ENCODE peak calls at places on chromosome 11, in four cellular contexts. I is neuronal stem cell, N is H9, U is IMR-90. O is an unnamed sample.
A peak's percentile ranks its signal among the peaks of the same experiment; 100 is the strongest.

GRCh38 chr11:779955-780532 is 2.8 kb upstream of the GATD1 start:
- DNase-seq in I (no peak), N (no peak), U (no peak), O (no peak)

GRCh38 chr11:30760341-30760740 is 174.2 kb upstream of the MPPED2 start:
- DNase-seq in N (no peak), U (peak; percentile 5), I (no peak), O (no peak)

GRCh38 chr11:3190600-3190999 is 25.5 kb upstream of the OSBPL5 start:
- DNase-seq in I (no peak), U (no peak), N (no peak), O (no peak)

GRCh38 chr11:76313913-76314740 is 66.8 kb downstream of the THAP12 start:
- DNase-seq in N (peak; percentile 76), I (no peak), U (no peak), O (peak; percentile 64)

GRCh38 chr11:7251487-7251835 is 243 bp upstream of the SYT9 start:
- DNase-seq in N (no peak), I (peak; percentile 8), U (no peak), O (no peak)

GRCh38 chr11:10314199-10315072 is 9.6 kb downstream of the ADM start:
- DNase-seq in I (no peak), N (peak; percentile 34), U (peak; percentile 71), O (peak; percentile 78)

GRCh38 chr11:124839972-124840621 is 25.1 kb upstream of the ROBO3 start:
- DNase-seq in N (no peak), U (no peak), I (no peak), O (no peak)

GRCh38 chr11:1839924-1840779 is 1.4 kb downstream of the TNNI2 start:
- DNase-seq in U (no peak), I (no peak), N (no peak), O (no peak)

GRCh38 chr11:117712530-117712929 is 84.5 kb downstream of the DSCAML1 start:
- DNase-seq in N (no peak), I (no peak), U (no peak), O (no peak)

GRCh38 chr11:34978236-34979191 is 62.1 kb downstream of the PDHX start:
- DNase-seq in I (no peak), U (no peak), N (peak; percentile 36), O (peak; percentile 42)

GRCh38 chr11:6418958-6419611 is at the start of gene APBB1:
- DNase-seq in U (peak; percentile 48), N (peak; percentile 66), I (peak; percentile 75), O (peak; percentile 64)

GRCh38 chr11:44374001-44374400 is 64.1 kb upstream of the ALX4 start:
- DNase-seq in U (no peak), N (no peak), I (no peak), O (no peak)

GRCh38 chr11:134711008-134711407 is 299.0 kb upstream of the B3GAT1 start:
- DNase-seq in I (no peak), N (no peak), U (no peak), O (no peak)

GRCh38 chr11:43963221-43963620 is 20.8 kb downstream of the C11orf96 start:
- DNase-seq in N (no peak), U (no peak), I (no peak), O (no peak)

GRCh38 chr11:96530473-96530872 is 140.7 kb downstream of the JRKL start:
- DNase-seq in N (no peak), I (no peak), U (no peak), O (no peak)

GRCh38 chr11:40508307-40508706 is 951.1 kb downstream of the LRRC4C start:
- DNase-seq in U (no peak), N (no peak), I (no peak), O (no peak)

GRCh38 chr11:107916671-107917241 is 11.5 kb upstream of the RAB39A start:
- DNase-seq in I (no peak), U (no peak), N (peak; percentile 77), O (no peak)

GRCh38 chr11:22634897-22635629 is 9.4 kb upstream of the FANCF start:
- DNase-seq in U (peak; percentile 18), I (no peak), N (peak; percentile 72), O (peak; percentile 50)

GRCh38 chr11:61999141-61999975 is 31.9 kb upstream of the FTH1 start:
- DNase-seq in U (no peak), I (no peak), N (no peak), O (peak; percentile 27)

DNA sequence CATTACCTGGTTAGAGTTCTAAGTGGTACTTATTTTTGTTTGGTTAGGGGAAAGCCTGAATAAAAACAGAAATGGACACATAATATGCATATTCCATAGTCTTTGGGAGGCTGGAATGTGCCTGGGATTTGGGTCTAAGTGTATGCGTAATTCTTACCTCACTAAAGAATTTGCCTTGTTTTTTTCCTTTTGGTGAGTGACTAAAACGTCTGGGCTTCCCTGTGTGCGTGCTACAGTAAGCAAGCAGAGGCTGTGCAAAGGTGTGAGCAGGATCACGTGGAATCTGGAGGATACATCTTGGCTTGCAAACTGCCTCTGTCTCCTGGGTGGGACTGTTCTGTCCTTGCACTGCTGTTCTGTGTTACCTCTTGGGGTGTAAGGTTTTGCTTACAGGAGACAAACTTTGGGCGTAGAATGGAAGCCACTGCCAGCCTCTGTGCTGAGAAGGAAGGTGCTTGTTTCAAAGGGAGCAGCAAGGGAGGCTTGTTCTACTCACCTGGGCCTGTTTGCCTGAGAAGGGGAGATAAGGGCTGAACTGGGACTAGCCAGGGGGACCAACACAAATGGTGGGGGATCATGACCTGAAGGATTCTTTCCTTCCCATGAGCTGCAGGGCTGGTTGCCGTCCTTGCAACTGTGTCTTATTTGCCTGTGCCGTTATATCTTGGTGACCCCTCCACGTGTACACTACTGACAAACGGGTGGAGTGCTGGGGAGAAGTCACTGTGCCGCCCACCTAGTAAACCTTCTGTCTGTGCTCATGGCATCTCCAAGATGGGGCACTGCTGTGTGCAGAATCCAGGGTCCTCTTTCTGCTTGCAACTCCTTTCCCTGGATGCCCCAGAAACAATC is 4.5 kb downstream of the NEAT1 start:
- DNase-seq in I (no peak), N (peak; percentile 47), U (peak; percentile 77), O (peak; percentile 88)
- H2AK5ac ChIP-seq in I (no peak overlapping the region), N (no peak overlapping the region), U (no peak overlapping the region), O (no peak overlapping the region)

GRCh38 chr11:118971646-118972045 is at the start of gene FOXR1:
- DNase-seq in U (no peak), N (no peak), I (no peak), O (no peak)

GRCh38 chr11:118980191-118980881 is 8.8 kb downstream of the FOXR1 start:
- DNase-seq in I (no peak), U (no peak), N (peak; percentile 71), O (no peak)

GRCh38 chr11:118979434-118979833 is 7.9 kb downstream of the FOXR1 start:
- DNase-seq in U (no peak), I (no peak), N (peak; percentile 49), O (no peak)

GRCh38 chr11:118973985-118974384 is 2.4 kb downstream of the FOXR1 start:
- DNase-seq in U (no peak), N (no peak), I (no peak), O (no peak)

GRCh38 chr11:118975771-118976709 is 4.5 kb downstream of the FOXR1 start:
- DNase-seq in N (no peak), U (no peak), I (no peak), O (no peak)
- H3K14ac ChIP-seq in N (no peak overlapping the region), U (no peak overlapping the region), I (no peak overlapping the region), O (no peak overlapping the region)

GRCh38 chr11:116421529-116422185 is 351.1 kb downstream of the BUD13 start:
- DNase-seq in I (no peak), N (no peak), U (no peak), O (no peak)
- H2AK5ac ChIP-seq in I (no peak overlapping the region), N (no peak overlapping the region), U (no peak overlapping the region), O (no peak overlapping the region)

DNA sequence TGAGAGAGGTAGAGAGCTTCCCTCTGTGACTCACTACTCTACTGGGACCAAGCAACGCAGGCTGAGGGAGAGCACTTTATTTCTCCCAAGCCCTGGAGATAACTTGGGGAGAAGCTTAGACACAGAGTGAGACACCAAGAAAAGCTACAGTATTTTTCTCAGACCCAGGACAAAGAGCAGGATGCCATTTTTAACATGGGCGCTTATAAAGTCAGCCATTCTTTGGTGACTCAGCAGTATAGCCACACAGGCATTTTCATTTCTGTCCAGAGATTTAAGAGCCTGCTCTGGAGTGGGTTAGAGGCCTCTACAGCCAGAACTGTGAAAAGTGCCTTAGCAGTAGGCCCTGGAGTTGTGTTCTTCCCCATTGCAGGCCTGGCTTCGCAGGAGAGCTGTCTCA is 55.0 kb upstream of the GLYAT start:
- DNase-seq in N (no peak), I (no peak), U (no peak), O (no peak)
- H3K14ac ChIP-seq in N (no peak overlapping the region), I (no peak overlapping the region), U (no peak overlapping the region), O (no peak overlapping the region)

GRCh38 chr11:15074206-15075161 is 1.1 kb downstream of the CALCB start:
- DNase-seq in U (peak; percentile 51), I (peak; percentile 84), N (peak; percentile 97), O (peak; percentile 52)
- H2AK5ac ChIP-seq in U (no peak overlapping the region), I (no peak overlapping the region), N (no peak overlapping the region), O (no peak overlapping the region)

DNA sequence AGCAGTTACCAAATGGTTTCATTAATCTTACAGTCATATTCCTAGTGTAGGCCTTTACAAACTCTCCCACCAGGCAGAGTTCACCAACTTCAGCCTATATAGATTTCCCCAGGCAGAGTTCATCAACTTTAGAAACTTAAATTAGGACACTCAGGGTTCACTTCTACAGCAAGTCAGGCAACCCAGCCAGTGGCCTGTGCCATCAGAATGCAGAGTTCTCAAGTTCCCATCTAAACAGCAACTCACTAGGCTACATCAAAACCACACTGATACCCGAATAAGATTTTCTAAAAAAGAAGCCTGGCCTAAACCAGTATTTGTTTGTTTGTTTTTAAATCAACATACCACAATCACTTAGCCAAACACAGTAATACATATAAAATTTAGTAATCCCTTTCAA is 33.7 kb downstream of the PICALM start:
- DNase-seq in I (no peak), U (no peak), N (no peak), O (no peak)
- H3K14ac ChIP-seq in I (no peak overlapping the region), U (no peak overlapping the region), N (no peak overlapping the region), O (no peak overlapping the region)

DNA sequence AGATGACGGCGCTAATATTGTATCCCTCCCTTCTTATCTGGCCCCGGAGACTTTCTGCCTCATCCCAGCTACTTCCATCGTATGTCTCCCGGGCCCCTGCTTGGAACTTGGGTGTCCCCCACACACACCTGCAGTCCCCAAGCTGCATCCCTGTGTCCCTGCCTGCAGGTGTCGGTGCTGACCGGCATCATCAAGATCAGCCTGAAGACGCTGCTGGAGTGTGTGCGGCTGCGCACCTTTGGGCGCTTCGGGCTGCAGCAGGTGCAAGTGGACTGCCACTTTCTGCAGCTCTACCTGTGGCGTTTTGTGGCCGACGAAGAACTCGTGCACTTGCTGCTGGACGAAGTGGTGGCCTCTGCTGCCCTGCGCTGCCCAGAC is 524 bp upstream of the TM7SF2 start:
- DNase-seq in I (no peak), U (no peak), N (no peak), O (no peak)
- H2AK5ac ChIP-seq in I (peak overlapping the region; percentile 61), U (no peak overlapping the region), N (no peak overlapping the region), O (no peak overlapping the region)

O was measured in mesenchymal stem cell.